ENCODE peak calls at places on chromosomes 16 and 17, in ten cellular contexts. One of them, this sample, is unnamed.

GRCh38 chr17:16214190-16215001 is 938 bp downstream of the NCOR1 start:
- DNase-seq in transverse colon: no peak
- DNase-seq in colonic mucosa: no peak
- DNase-seq in lower lobe of right lung: no peak
- DNase-seq in aorta: no peak
- DNase-seq in fibroblast of lung: peak; percentile 25
- DNase-seq in pancreas: no peak
- DNase-seq in AG04450: no peak
- DNase-seq in left ventricle myocardium inferior: no peak
- DNase-seq in CD4-positive, alpha-beta T cell: no peak
- DNase-seq in this sample: no peak

GRCh38 chr16:75462804-75463203 is 1.7 kb downstream of the TMEM170A start:
- DNase-seq in transverse colon: no peak
- DNase-seq in colonic mucosa: no peak
- DNase-seq in lower lobe of right lung: no peak
- DNase-seq in aorta: no peak
- DNase-seq in fibroblast of lung: no peak
- DNase-seq in pancreas: no peak
- DNase-seq in AG04450: no peak
- DNase-seq in left ventricle myocardium inferior: no peak
- DNase-seq in CD4-positive, alpha-beta T cell: no peak
- DNase-seq in this sample: no peak

GRCh38 chr16:87212026-87212425 is 105.2 kb downstream of the C16orf95 start:
- DNase-seq in transverse colon: no peak
- DNase-seq in colonic mucosa: no peak
- DNase-seq in lower lobe of right lung: no peak
- DNase-seq in aorta: no peak
- DNase-seq in fibroblast of lung: peak; percentile 72
- DNase-seq in pancreas: no peak
- DNase-seq in AG04450: no peak
- DNase-seq in left ventricle myocardium inferior: no peak
- DNase-seq in CD4-positive, alpha-beta T cell: no peak
- DNase-seq in this sample: no peak

GRCh38 chr17:65593870-65594584 is 32.6 kb upstream of the AXIN2 start:
- DNase-seq in transverse colon: no peak
- DNase-seq in colonic mucosa: no peak
- DNase-seq in lower lobe of right lung: no peak
- DNase-seq in aorta: no peak
- DNase-seq in fibroblast of lung: peak; percentile 43
- DNase-seq in pancreas: no peak
- DNase-seq in AG04450: no peak
- DNase-seq in left ventricle myocardium inferior: no peak
- DNase-seq in CD4-positive, alpha-beta T cell: no peak
- DNase-seq in this sample: peak; percentile 86

GRCh38 chr16:85321856-85322271 is 209.6 kb upstream of the CIBAR2 start:
- DNase-seq in transverse colon: peak; percentile 73
- DNase-seq in colonic mucosa: peak; percentile 84
- DNase-seq in lower lobe of right lung: peak; percentile 89
- DNase-seq in aorta: peak; percentile 99
- DNase-seq in fibroblast of lung: peak; percentile 94
- DNase-seq in pancreas: peak; percentile 86
- DNase-seq in AG04450: peak; percentile 78
- DNase-seq in left ventricle myocardium inferior: peak; percentile 96
- DNase-seq in CD4-positive, alpha-beta T cell: no peak
- DNase-seq in this sample: no peak

GRCh38 chr16:75111514-75112280 is 4.9 kb downstream of the LDHD start:
- DNase-seq in transverse colon: no peak
- DNase-seq in colonic mucosa: no peak
- DNase-seq in lower lobe of right lung: peak; percentile 63
- DNase-seq in aorta: no peak
- DNase-seq in fibroblast of lung: no peak
- DNase-seq in pancreas: no peak
- DNase-seq in AG04450: no peak
- DNase-seq in left ventricle myocardium inferior: no peak
- DNase-seq in CD4-positive, alpha-beta T cell: no peak
- DNase-seq in this sample: peak; percentile 70

GRCh38 chr17:49787932-49788442 is 494 bp upstream of the KAT7 start:
- DNase-seq in transverse colon: peak; percentile 26
- DNase-seq in colonic mucosa: peak; percentile 26
- DNase-seq in lower lobe of right lung: no peak
- DNase-seq in aorta: no peak
- DNase-seq in fibroblast of lung: peak; percentile 25
- DNase-seq in pancreas: no peak
- DNase-seq in AG04450: no peak
- DNase-seq in left ventricle myocardium inferior: no peak
- DNase-seq in CD4-positive, alpha-beta T cell: no peak
- DNase-seq in this sample: peak; percentile 73

GRCh38 chr17:34580685-34581445 is 1.5 kb downstream of the TMEM132E start:
- DNase-seq in transverse colon: no peak
- DNase-seq in colonic mucosa: no peak
- DNase-seq in lower lobe of right lung: no peak
- DNase-seq in aorta: peak; percentile 79
- DNase-seq in fibroblast of lung: no peak
- DNase-seq in pancreas: peak; percentile 61
- DNase-seq in AG04450: no peak
- DNase-seq in left ventricle myocardium inferior: no peak
- DNase-seq in CD4-positive, alpha-beta T cell: no peak
- DNase-seq in this sample: peak; percentile 81

GRCh38 chr16:75733305-75734141 is 7.2 kb upstream of the CPHXL start:
- DNase-seq in transverse colon: no peak
- DNase-seq in colonic mucosa: peak; percentile 25
- DNase-seq in lower lobe of right lung: no peak
- DNase-seq in aorta: no peak
- DNase-seq in fibroblast of lung: peak; percentile 98
- DNase-seq in pancreas: no peak
- DNase-seq in AG04450: peak; percentile 85
- DNase-seq in left ventricle myocardium inferior: no peak
- DNase-seq in CD4-positive, alpha-beta T cell: no peak
- DNase-seq in this sample: no peak

GRCh38 chr16:85569615-85570212 is 43.4 kb upstream of the GSE1 start:
- DNase-seq in transverse colon: peak; percentile 68
- DNase-seq in colonic mucosa: no peak
- DNase-seq in lower lobe of right lung: peak; percentile 62
- DNase-seq in aorta: no peak
- DNase-seq in fibroblast of lung: peak; percentile 90
- DNase-seq in pancreas: no peak
- DNase-seq in AG04450: no peak
- DNase-seq in left ventricle myocardium inferior: no peak
- DNase-seq in CD4-positive, alpha-beta T cell: no peak
- DNase-seq in this sample: peak; percentile 73

GRCh38 chr16:29909398-29909797 is 9.1 kb downstream of the ASPHD1 start:
- DNase-seq in transverse colon: no peak
- DNase-seq in colonic mucosa: no peak
- DNase-seq in lower lobe of right lung: no peak
- DNase-seq in aorta: peak; percentile 2
- DNase-seq in fibroblast of lung: peak; percentile 13
- DNase-seq in pancreas: no peak
- DNase-seq in AG04450: no peak
- DNase-seq in left ventricle myocardium inferior: no peak
- DNase-seq in CD4-positive, alpha-beta T cell: no peak
- DNase-seq in this sample: no peak

DNA sequence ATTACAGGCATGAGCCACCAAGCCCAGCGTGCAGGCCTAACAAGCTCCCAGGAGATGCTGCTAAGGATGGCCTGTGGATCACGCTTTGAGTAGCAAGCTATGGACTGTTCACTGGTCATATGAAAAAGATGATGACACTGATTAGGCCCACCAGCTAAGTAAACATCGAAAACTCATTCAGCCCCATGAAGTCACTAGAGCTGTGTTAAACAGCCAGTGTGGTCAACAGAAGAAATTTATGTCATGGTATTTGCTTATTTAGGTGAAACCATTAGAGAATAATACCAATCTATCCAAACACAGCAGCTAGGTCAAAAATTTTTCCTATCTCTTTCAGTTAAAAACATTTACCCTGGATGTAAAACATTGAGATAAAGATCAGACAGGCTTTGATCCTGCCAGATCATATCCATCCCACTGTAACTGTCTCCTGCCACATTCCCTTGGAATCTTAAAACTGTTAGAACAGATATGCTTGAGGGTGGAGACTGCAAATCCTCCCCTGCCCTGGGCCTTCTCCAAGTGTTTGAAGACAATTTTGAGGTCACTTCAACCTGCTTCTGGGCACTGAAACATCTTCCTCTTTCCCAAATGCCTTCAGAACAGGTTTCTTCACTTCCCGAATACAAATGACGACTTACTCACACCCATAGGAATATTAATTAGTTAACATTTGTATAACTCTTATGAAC is 30.9 kb downstream of the HOXB1 start:
- DNase-seq in transverse colon: no peak
- DNase-seq in colonic mucosa: no peak
- DNase-seq in lower lobe of right lung: no peak
- DNase-seq in aorta: no peak
- DNase-seq in fibroblast of lung: no peak
- DNase-seq in pancreas: no peak
- DNase-seq in AG04450: no peak
- DNase-seq in left ventricle myocardium inferior: no peak
- DNase-seq in CD4-positive, alpha-beta T cell: no peak
- DNase-seq in this sample: no peak
- H3K27ac ChIP-seq in transverse colon: no peak overlapping the region
- H3K27ac ChIP-seq in colonic mucosa: no peak overlapping the region
- H3K27ac ChIP-seq in lower lobe of right lung: no peak overlapping the region
- H3K27ac ChIP-seq in aorta: no peak overlapping the region
- H3K27ac ChIP-seq in fibroblast of lung: no peak overlapping the region
- H3K27ac ChIP-seq in pancreas: no peak overlapping the region
- H3K27ac ChIP-seq in AG04450: no peak overlapping the region
- H3K27ac ChIP-seq in left ventricle myocardium inferior: no peak overlapping the region
- H3K27ac ChIP-seq in CD4-positive, alpha-beta T cell: no peak overlapping the region
- H3K27ac ChIP-seq in this sample: no peak overlapping the region

DNA sequence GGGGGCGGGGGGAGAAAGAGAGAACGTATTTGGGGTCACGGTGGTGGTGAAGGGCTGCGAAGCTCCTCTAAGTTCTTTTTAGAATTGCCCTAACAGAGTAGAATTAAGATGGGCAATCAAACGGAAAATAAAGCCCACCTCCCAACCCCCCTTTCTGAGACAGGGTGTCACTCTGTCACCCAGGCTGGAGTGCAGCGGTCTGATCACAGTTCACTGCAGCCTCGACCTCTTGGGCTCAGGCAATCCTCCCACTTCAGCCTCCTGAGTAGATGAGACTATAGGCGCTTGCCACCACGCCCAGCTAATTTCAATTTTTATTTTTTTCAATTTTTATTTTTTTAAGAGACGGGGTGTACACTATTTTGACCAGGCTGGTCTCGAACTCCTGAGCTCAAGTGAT is 710 bp upstream of the CAVIN1 start:
- DNase-seq in transverse colon: no peak
- DNase-seq in colonic mucosa: no peak
- DNase-seq in lower lobe of right lung: no peak
- DNase-seq in aorta: peak; percentile 36
- DNase-seq in fibroblast of lung: no peak
- DNase-seq in pancreas: no peak
- DNase-seq in AG04450: no peak
- DNase-seq in left ventricle myocardium inferior: no peak
- DNase-seq in CD4-positive, alpha-beta T cell: no peak
- DNase-seq in this sample: no peak
- H3K27me3 ChIP-seq in transverse colon: peaks cover 32% of the 10 kb centered on the region
- H3K27me3 ChIP-seq in colonic mucosa: peaks cover 17% of the 10 kb centered on the region
- H3K27me3 ChIP-seq in lower lobe of right lung: peaks cover 19% of the 10 kb centered on the region
- H3K27me3 ChIP-seq in aorta: no peaks in the 10 kb centered on the region
- H3K27me3 ChIP-seq in fibroblast of lung: no peaks in the 10 kb centered on the region
- H3K27me3 ChIP-seq in pancreas: no peaks in the 10 kb centered on the region
- H3K27me3 ChIP-seq in AG04450: no peaks in the 10 kb centered on the region
- H3K27me3 ChIP-seq in left ventricle myocardium inferior: no peaks in the 10 kb centered on the region
- H3K27me3 ChIP-seq in CD4-positive, alpha-beta T cell: peaks cover 28% of the 10 kb centered on the region
- H3K27me3 ChIP-seq in this sample: peaks cover 72% of the 10 kb centered on the region

DNA sequence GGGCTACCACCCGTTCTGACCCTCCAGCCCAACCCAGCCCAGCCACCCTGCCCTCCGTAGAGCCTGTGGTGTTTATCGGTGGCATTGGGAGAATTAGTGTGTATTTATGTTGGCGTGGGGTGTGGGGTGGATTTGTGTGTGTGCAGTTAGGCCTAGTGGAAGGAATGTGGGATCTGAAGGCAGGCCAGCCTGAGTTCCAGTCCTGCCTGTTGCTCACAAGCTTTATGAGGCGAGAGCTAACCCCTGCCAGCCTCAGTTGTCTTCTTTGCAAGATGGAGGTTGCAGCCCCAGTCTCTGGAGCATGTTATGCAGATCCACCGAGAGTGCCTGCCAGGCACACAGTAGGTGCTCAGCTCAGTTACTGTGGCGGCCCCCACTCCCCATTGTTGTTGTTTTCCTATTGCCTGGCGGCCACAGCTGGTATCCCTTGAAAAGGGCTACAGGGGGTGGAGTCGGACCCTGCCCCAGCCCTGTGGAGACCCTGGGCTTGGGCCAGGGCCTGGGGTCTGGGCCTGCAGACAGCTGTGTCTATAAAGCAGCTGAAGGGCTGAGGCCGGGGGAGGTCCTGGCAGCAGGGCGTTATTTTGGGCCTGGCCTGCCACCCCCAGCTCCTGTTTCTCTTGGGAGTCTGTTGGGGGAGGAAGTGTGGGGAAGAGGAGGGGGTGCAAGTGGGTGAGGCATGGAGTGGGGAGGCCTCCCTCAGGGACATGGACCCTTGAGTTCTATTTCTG is 5.1 kb downstream of the ERBB2 start:
- DNase-seq in transverse colon: no peak
- DNase-seq in colonic mucosa: no peak
- DNase-seq in lower lobe of right lung: no peak
- DNase-seq in aorta: no peak
- DNase-seq in fibroblast of lung: peak; percentile 38
- DNase-seq in pancreas: no peak
- DNase-seq in AG04450: no peak
- DNase-seq in left ventricle myocardium inferior: no peak
- DNase-seq in CD4-positive, alpha-beta T cell: no peak
- DNase-seq in this sample: peak; percentile 80
- H3K27ac ChIP-seq in transverse colon: peak overlapping the region; percentile 83
- H3K27ac ChIP-seq in colonic mucosa: peak overlapping the region; percentile 86
- H3K27ac ChIP-seq in lower lobe of right lung: peak overlapping the region; percentile 76
- H3K27ac ChIP-seq in aorta: peak overlapping the region; percentile 80
- H3K27ac ChIP-seq in fibroblast of lung: no peak overlapping the region
- H3K27ac ChIP-seq in pancreas: peak overlapping the region; percentile 94
- H3K27ac ChIP-seq in AG04450: no peak overlapping the region
- H3K27ac ChIP-seq in left ventricle myocardium inferior: peak overlapping the region; percentile 90
- H3K27ac ChIP-seq in CD4-positive, alpha-beta T cell: no peak overlapping the region
- H3K27ac ChIP-seq in this sample: peak overlapping the region; percentile 32

DNA sequence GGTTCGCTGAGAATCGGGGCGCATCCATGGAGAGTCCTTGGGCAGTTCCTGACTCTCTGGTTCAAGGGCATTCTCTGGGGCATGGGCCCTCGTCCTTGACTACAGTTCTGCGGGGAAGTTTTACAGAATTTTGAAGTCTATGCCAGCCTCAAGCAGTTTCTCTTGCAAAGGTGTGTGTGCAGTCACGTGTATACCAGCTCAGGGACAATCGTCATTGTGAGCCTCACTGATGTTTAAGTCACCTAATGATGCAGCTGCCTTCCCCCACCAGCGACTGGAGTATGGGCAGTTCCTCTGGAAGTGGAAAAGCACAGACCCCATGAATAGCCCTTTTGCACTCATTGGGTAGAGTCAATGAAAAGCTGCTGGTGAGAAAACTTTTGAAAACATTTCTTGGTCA is 1.3 kb downstream of the PLCG2 start:
- DNase-seq in transverse colon: peak; percentile 30
- DNase-seq in colonic mucosa: no peak
- DNase-seq in lower lobe of right lung: no peak
- DNase-seq in aorta: no peak
- DNase-seq in fibroblast of lung: no peak
- DNase-seq in pancreas: no peak
- DNase-seq in AG04450: no peak
- DNase-seq in left ventricle myocardium inferior: no peak
- DNase-seq in CD4-positive, alpha-beta T cell: no peak
- DNase-seq in this sample: no peak
- H3K27me3 ChIP-seq in transverse colon: peaks cover 65% of the 10 kb centered on the region
- H3K27me3 ChIP-seq in colonic mucosa: peaks cover 22% of the 10 kb centered on the region
- H3K27me3 ChIP-seq in lower lobe of right lung: no peaks in the 10 kb centered on the region
- H3K27me3 ChIP-seq in aorta: no peaks in the 10 kb centered on the region
- H3K27me3 ChIP-seq in fibroblast of lung: peaks cover 11% of the 10 kb centered on the region
- H3K27me3 ChIP-seq in pancreas: no peaks in the 10 kb centered on the region
- H3K27me3 ChIP-seq in AG04450: peaks cover 22% of the 10 kb centered on the region
- H3K27me3 ChIP-seq in left ventricle myocardium inferior: peaks cover 22% of the 10 kb centered on the region
- H3K27me3 ChIP-seq in CD4-positive, alpha-beta T cell: peaks cover 15% of the 10 kb centered on the region
- H3K27me3 ChIP-seq in this sample: peaks cover 23% of the 10 kb centered on the region